ENCODE peak calls at places on chromosomes 2 and 18, in six cellular contexts. B is GM12891, D is esophagus squamous epithelium, K is suprapubic skin, X is GM12878, A is prostate gland. N is an unnamed sample.

GRCh38 chr2:25286025-25286400 is 55.7 kb downstream of the DNMT3A start:
- DNase-seq in B (peak), X (no peak), D (no peak), A (no peak), K (no peak), N (no peak)

GRCh38 chr18:25289040-25289631 is 62.8 kb downstream of the ZNF521 start:
- DNase-seq in A (no peak), K (no peak), D (no peak), B (no peak), X (no peak), N (no peak)

GRCh38 chr2:126784636-126785035 is 114.1 kb upstream of the TEX51 start:
- DNase-seq in X (no peak), D (no peak), A (no peak), K (no peak), B (no peak), N (no peak)

GRCh38 chr18:21857871-21858270 is 117.3 kb downstream of the MIB1 start:
- DNase-seq in A (no peak), X (no peak), K (no peak), B (peak), D (no peak), N (no peak)

GRCh38 chr2:81084101-81084500 is 779.5 kb upstream of the LRRTM1 start:
- DNase-seq in A (no peak), X (no peak), K (no peak), B (no peak), D (no peak), N (no peak)

GRCh38 chr2:55364189-55365055 is 55.2 kb downstream of the CCDC88A start:
- DNase-seq in A (peak), B (no peak), K (no peak), X (no peak), D (no peak), N (peak)

GRCh38 chr18:34600874-34601273 is 109.2 kb upstream of the DTNA start:
- DNase-seq in B (no peak), A (no peak), D (no peak), X (no peak), K (no peak), N (no peak)

GRCh38 chr2:187871506-187871905 is 317.3 kb upstream of the TFPI start:
- DNase-seq in B (no peak), D (no peak), X (no peak), A (no peak), K (no peak), N (no peak)

GRCh38 chr2:134170269-134170668 is 83.6 kb upstream of the MGAT5 start:
- DNase-seq in X (no peak), D (no peak), B (no peak), K (no peak), A (no peak), N (no peak)

GRCh38 chr18:61333746-61334490 is 688 bp downstream of the CDH20 start:
- DNase-seq in X (no peak), B (no peak), A (no peak), D (no peak), K (no peak), N (no peak)

GRCh38 chr2:71856709-71857525 is 290.7 kb downstream of the CYP26B1 start:
- DNase-seq in X (no peak), B (no peak), K (no peak), A (no peak), D (no peak), N (peak)

GRCh38 chr2:164843346-164843841 is 1.8 kb upstream of the COBLL1 start:
- DNase-seq in K (no peak), A (no peak), X (no peak), B (no peak), D (no peak), N (no peak)

GRCh38 chr2:190105554-190105953 is 43.0 kb upstream of the MSTN start:
- DNase-seq in X (no peak), K (no peak), A (no peak), D (no peak), B (no peak), N (no peak)

GRCh38 chr2:85601771-85602475 is 575 bp downstream of the TMEM150A start:
- DNase-seq in D (no peak), B (no peak), A (peak), K (peak), X (no peak), N (no peak)

GRCh38 chr2:176174382-176174834 is 14.1 kb upstream of the HOXD1 start:
- DNase-seq in D (no peak), A (no peak), K (no peak), B (no peak), X (no peak), N (no peak)

GRCh38 chr2:231337807-231338759 is 57.4 kb upstream of the B3GNT7 start:
- DNase-seq in A (no peak), K (no peak), D (no peak), X (no peak), B (no peak), N (no peak)

GRCh38 chr2:157302492-157303099 is 23.0 kb downstream of the ERMN start:
- DNase-seq in D (no peak), A (peak), B (no peak), X (peak), K (no peak), N (peak)

DNA sequence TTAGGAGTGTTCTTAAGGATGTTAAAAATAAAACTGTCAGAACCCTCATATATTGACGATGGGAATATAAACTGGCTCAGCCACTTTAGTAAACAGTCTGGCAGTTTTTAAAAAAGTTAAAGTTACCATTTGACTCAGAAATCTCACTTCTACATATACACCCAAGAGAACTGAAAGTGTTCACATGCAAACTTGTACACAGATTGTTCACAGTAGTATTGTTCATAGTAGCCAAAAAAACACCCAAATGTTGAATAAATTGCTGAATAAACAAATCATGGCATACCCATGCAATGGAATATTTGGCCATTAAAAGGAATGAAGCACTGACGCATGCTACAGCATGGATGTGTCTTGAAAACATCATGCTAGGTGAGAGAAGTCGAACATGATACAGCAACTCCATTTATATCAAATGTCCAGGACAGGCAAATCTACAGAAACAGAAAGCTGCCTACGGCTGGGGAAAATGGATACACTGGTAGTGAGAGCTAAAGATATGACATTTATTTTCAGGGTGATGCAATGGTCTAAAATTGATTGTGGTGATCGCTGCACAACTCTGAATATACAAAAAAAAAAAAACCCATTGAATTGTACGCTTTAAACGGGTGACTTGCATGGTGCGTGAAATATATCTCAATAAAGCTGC is 10.1 kb downstream of the RPL31 start:
- DNase-seq in D (no peak), X (peak), K (no peak), B (no peak), A (no peak), N (no peak)
- TF ChIP-seq POLR2A in D (no peak), X (no peak), K (no peak), B (no peak), A (no peak), N (no peak)

GRCh38 chr2:241632478-241633325 is 4.3 kb downstream of the THAP4 start:
- DNase-seq in K (no peak), X (no peak), D (no peak), A (no peak), B (no peak), N (no peak)
- TF ChIP-seq POLR2A in K (no peak), X (no peak), D (no peak), A (no peak), B (no peak), N (no peak)

GRCh38 chr2:241508510-241509407 is at the start of gene STK25:
- DNase-seq in B (peak), D (peak), X (peak), K (peak), A (peak), N (peak)
- TF ChIP-seq POLR2A in B (peak), D (peak), X (peak), K (peak), A (peak), N (peak)

DNA sequence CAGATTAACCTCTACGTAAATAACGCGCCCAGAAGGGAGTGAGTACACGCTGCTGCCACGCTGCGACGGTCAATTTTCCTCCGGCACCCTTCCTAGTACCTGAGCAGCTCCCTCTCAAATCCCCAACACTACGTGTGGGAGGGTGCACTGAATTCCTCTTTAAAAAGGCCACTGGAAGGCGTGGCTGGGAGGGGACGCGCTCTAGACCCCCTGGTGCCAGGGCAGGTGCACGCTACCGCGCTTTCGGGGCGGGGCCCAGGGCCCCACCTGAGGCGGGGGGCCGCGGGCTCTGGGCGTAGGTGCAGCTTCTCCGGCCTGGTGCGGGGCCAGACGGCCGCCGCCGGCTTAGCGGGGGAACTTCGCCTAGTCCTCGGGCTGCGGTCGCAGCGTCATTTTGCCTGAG is 668 bp upstream of the ANKRD12 start:
- DNase-seq in A (no peak), K (no peak), B (peak), D (no peak), X (no peak), N (no peak)
- TF ChIP-seq POLR2A in A (no peak), K (no peak), B (no peak), D (no peak), X (peak), N (no peak)

DNA sequence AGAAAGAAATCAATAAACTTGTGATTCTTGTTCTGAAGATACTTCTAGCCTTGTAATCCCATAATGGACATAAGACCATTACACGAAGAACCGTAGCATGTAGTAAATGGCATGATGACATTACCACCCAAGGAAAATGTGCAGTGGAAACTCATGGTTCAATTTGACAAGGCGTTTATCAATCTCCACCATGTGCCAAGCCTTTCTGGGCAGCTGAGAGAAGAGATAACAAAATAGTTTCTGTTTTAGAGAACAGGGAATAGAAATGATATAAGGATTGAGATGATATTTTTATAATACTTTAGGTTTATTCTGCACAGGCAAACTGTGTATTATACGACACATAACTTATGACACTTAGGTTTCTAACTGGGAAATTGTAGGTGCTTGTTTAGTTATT is 19.2 kb downstream of the ABI2 start:
- DNase-seq in B (no peak), K (no peak), X (no peak), D (no peak), A (no peak), N (no peak)
- TF ChIP-seq POLR2A in B (no peak), K (no peak), X (no peak), D (no peak), A (no peak), N (no peak)

GRCh38 chr2:96241227-96241626 is 24.6 kb downstream of the TMEM127 start:
- DNase-seq in K (no peak), D (no peak), B (no peak), A (no peak), X (no peak), N (no peak)

GRCh38 chr2:96243843-96244242 is 22.0 kb downstream of the TMEM127 start:
- DNase-seq in B (no peak), X (no peak), K (no peak), A (no peak), D (no peak), N (no peak)

GRCh38 chr2:96240341-96241038 is 25.3 kb downstream of the TMEM127 start:
- DNase-seq in X (no peak), B (no peak), D (no peak), K (no peak), A (no peak), N (no peak)

GRCh38 chr2:96239745-96240264 is 26.0 kb downstream of the TMEM127 start:
- DNase-seq in D (no peak), X (no peak), A (no peak), K (no peak), B (no peak), N (no peak)

GRCh38 chr2:96241901-96242611 is 23.7 kb downstream of the TMEM127 start:
- DNase-seq in K (no peak), B (no peak), X (peak), A (no peak), D (no peak), N (peak)
- TF ChIP-seq POLR2A in K (peak), B (no peak), X (peak), A (no peak), D (no peak), N (no peak)

GRCh38 chr18:62522510-62523254 is at the start of gene ZCCHC2:
- DNase-seq in A (peak), K (peak), X (peak), B (peak), D (peak), N (peak)
- TF ChIP-seq POLR2A in A (peak), K (peak), X (peak), B (no peak), D (peak), N (peak)